ENCODE peak calls at places on chromosomes 12 and 14, in five cellular contexts. One of them, this sample, is unnamed. For H3K36me3, the result is how much of the 10 kb centered on the place peaks cover.

GRCh38 chr14:67428501-67429031 is 16.6 kb upstream of the PLEK2 start:
- DNase-seq in heart left ventricle: no peak
- DNase-seq in breast epithelium: no peak
- DNase-seq in IMR-90: peak
- DNase-seq in esophagus muscularis mucosa: no peak
- DNase-seq in this sample: peak

GRCh38 chr12:108232565-108232964 is 103.5 kb downstream of the WSCD2 start:
- DNase-seq in IMR-90: no peak
- DNase-seq in esophagus muscularis mucosa: no peak
- DNase-seq in heart left ventricle: no peak
- DNase-seq in breast epithelium: no peak
- DNase-seq in this sample: no peak

GRCh38 chr12:121798807-121799174 is 5.0 kb upstream of the SETD1B start:
- DNase-seq in breast epithelium: no peak
- DNase-seq in esophagus muscularis mucosa: no peak
- DNase-seq in heart left ventricle: peak
- DNase-seq in IMR-90: no peak
- DNase-seq in this sample: no peak

GRCh38 chr14:84891414-84891813 is 638.5 kb upstream of the FLRT2 start:
- DNase-seq in heart left ventricle: no peak
- DNase-seq in breast epithelium: no peak
- DNase-seq in esophagus muscularis mucosa: no peak
- DNase-seq in IMR-90: no peak
- DNase-seq in this sample: no peak

GRCh38 chr14:72752034-72752412 is 141.9 kb downstream of the DPF3 start:
- DNase-seq in esophagus muscularis mucosa: peak
- DNase-seq in breast epithelium: no peak
- DNase-seq in IMR-90: no peak
- DNase-seq in heart left ventricle: no peak
- DNase-seq in this sample: no peak

GRCh38 chr14:95516554-95517209 is at the start of gene SYNE3:
- DNase-seq in heart left ventricle: peak
- DNase-seq in IMR-90: no peak
- DNase-seq in esophagus muscularis mucosa: no peak
- DNase-seq in breast epithelium: no peak
- DNase-seq in this sample: peak

GRCh38 chr12:120117961-120118709 is 1.6 kb upstream of the RAB35 start:
- DNase-seq in breast epithelium: no peak
- DNase-seq in esophagus muscularis mucosa: no peak
- DNase-seq in heart left ventricle: peak
- DNase-seq in IMR-90: peak
- DNase-seq in this sample: peak

GRCh38 chr12:26135010-26135420 is 10.2 kb upstream of the BHLHE41 start:
- DNase-seq in IMR-90: no peak
- DNase-seq in breast epithelium: no peak
- DNase-seq in esophagus muscularis mucosa: no peak
- DNase-seq in heart left ventricle: no peak
- DNase-seq in this sample: no peak

GRCh38 chr14:86915416-86915815 is 1077.6 kb downstream of the GALC start:
- DNase-seq in IMR-90: peak
- DNase-seq in breast epithelium: no peak
- DNase-seq in esophagus muscularis mucosa: no peak
- DNase-seq in heart left ventricle: no peak
- DNase-seq in this sample: no peak

GRCh38 chr12:118052324-118053070 is 8.5 kb downstream of the WSB2 start:
- DNase-seq in breast epithelium: peak
- DNase-seq in esophagus muscularis mucosa: no peak
- DNase-seq in heart left ventricle: peak
- DNase-seq in IMR-90: peak
- DNase-seq in this sample: peak

GRCh38 chr12:57772429-57773322 is at the start of gene EEF1AKMT3:
- DNase-seq in heart left ventricle: peak
- DNase-seq in breast epithelium: peak
- DNase-seq in esophagus muscularis mucosa: no peak
- DNase-seq in IMR-90: peak
- DNase-seq in this sample: peak

GRCh38 chr14:31122098-31122611 is 85.4 kb downstream of the HECTD1 start:
- DNase-seq in breast epithelium: no peak
- DNase-seq in IMR-90: peak
- DNase-seq in heart left ventricle: no peak
- DNase-seq in esophagus muscularis mucosa: no peak
- DNase-seq in this sample: no peak

GRCh38 chr12:5648692-5649338 is 216.9 kb downstream of the NTF3 start:
- DNase-seq in heart left ventricle: no peak
- DNase-seq in IMR-90: peak
- DNase-seq in esophagus muscularis mucosa: no peak
- DNase-seq in breast epithelium: no peak
- DNase-seq in this sample: no peak

GRCh38 chr14:90179357-90179756 is 77.0 kb upstream of the PSMC1 start:
- DNase-seq in heart left ventricle: no peak
- DNase-seq in IMR-90: no peak
- DNase-seq in esophagus muscularis mucosa: no peak
- DNase-seq in breast epithelium: no peak
- DNase-seq in this sample: peak

GRCh38 chr14:35078082-35078481 is 32.0 kb downstream of the FAM177A1 start:
- DNase-seq in esophagus muscularis mucosa: no peak
- DNase-seq in IMR-90: no peak
- DNase-seq in breast epithelium: no peak
- DNase-seq in heart left ventricle: no peak
- DNase-seq in this sample: no peak

GRCh38 chr12:67320614-67321305 is 51.6 kb downstream of the CAND1 start:
- DNase-seq in heart left ventricle: no peak
- DNase-seq in breast epithelium: no peak
- DNase-seq in IMR-90: peak
- DNase-seq in esophagus muscularis mucosa: no peak
- DNase-seq in this sample: no peak

GRCh38 chr14:53954551-53955233 is 1.9 kb downstream of the BMP4 start:
- DNase-seq in breast epithelium: no peak
- DNase-seq in heart left ventricle: peak
- DNase-seq in esophagus muscularis mucosa: no peak
- DNase-seq in IMR-90: peak
- DNase-seq in this sample: peak

GRCh38 chr14:94288610-94289465 is 4.2 kb downstream of the SERPINA10 start:
- DNase-seq in esophagus muscularis mucosa: no peak
- DNase-seq in heart left ventricle: no peak
- DNase-seq in IMR-90: no peak
- DNase-seq in breast epithelium: no peak
- DNase-seq in this sample: no peak

GRCh38 chr12:19775241-19775640 is 335.9 kb downstream of the AEBP2 start:
- DNase-seq in esophagus muscularis mucosa: no peak
- DNase-seq in breast epithelium: no peak
- DNase-seq in IMR-90: no peak
- DNase-seq in heart left ventricle: no peak
- DNase-seq in this sample: no peak

GRCh38 chr12:6273931-6274687 is 36.4 kb upstream of the PLEKHG6 start:
- DNase-seq in esophagus muscularis mucosa: no peak
- DNase-seq in breast epithelium: no peak
- DNase-seq in IMR-90: no peak
- DNase-seq in heart left ventricle: peak
- DNase-seq in this sample: no peak

GRCh38 chr12:15928870-15929571 is 17.9 kb downstream of the DERA start:
- DNase-seq in IMR-90: no peak
- DNase-seq in esophagus muscularis mucosa: no peak
- DNase-seq in heart left ventricle: peak
- DNase-seq in breast epithelium: no peak
- DNase-seq in this sample: no peak

GRCh38 chr12:64039285-64039871 is 182.7 kb downstream of the KICS2 start:
- DNase-seq in esophagus muscularis mucosa: peak
- DNase-seq in IMR-90: peak
- DNase-seq in heart left ventricle: no peak
- DNase-seq in breast epithelium: no peak
- DNase-seq in this sample: no peak
- H3K4me3 ChIP-seq in esophagus muscularis mucosa: no peak
- H3K4me3 ChIP-seq in IMR-90: no peak
- H3K4me3 ChIP-seq in heart left ventricle: no peak
- H3K4me3 ChIP-seq in breast epithelium: no peak
- H3K4me3 ChIP-seq in this sample: no peak

GRCh38 chr12:132781938-132782337 is 20.3 kb upstream of the ANKLE2 start:
- DNase-seq in heart left ventricle: no peak
- DNase-seq in esophagus muscularis mucosa: no peak
- DNase-seq in IMR-90: no peak
- DNase-seq in breast epithelium: no peak
- DNase-seq in this sample: no peak

GRCh38 chr12:132777614-132778013 is 16.0 kb upstream of the ANKLE2 start:
- DNase-seq in heart left ventricle: no peak
- DNase-seq in IMR-90: no peak
- DNase-seq in esophagus muscularis mucosa: no peak
- DNase-seq in breast epithelium: no peak
- DNase-seq in this sample: no peak

GRCh38 chr12:132776816-132777568 is 15.4 kb upstream of the ANKLE2 start:
- DNase-seq in breast epithelium: peak
- DNase-seq in esophagus muscularis mucosa: no peak
- DNase-seq in IMR-90: peak
- DNase-seq in heart left ventricle: peak
- DNase-seq in this sample: no peak

GRCh38 chr12:132783917-132784531 is 22.4 kb upstream of the ANKLE2 start:
- DNase-seq in IMR-90: no peak
- DNase-seq in breast epithelium: no peak
- DNase-seq in esophagus muscularis mucosa: no peak
- DNase-seq in heart left ventricle: no peak
- DNase-seq in this sample: no peak

DNA sequence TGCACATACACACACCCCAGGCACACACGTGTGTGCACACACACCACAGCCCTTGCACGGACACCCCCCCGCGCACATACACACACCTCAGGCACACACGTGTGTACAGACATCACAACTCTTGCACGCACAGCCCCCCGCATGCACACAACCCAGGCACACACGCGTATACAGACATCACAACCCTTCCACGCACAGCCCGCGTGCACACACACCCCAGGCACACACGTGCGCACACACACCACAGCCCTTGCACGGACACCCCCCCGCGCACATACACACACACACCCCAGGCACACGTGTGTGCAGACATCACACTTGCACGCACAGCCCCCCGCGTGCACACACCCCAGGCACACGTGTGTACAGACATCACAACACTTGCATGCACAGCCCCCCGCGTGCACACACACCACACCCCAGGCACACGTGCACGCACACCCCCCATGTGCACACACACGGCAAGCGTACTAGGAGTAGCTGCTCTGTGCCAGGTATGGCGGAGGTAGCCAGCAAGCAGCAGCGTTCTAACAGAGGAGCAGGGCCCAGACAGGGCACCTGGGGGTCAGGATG is 18.2 kb upstream of the ANKLE2 start:
- DNase-seq in esophagus muscularis mucosa: no peak
- DNase-seq in breast epithelium: no peak
- DNase-seq in heart left ventricle: no peak
- DNase-seq in IMR-90: no peak
- DNase-seq in this sample: no peak
- H3K36me3 ChIP-seq in esophagus muscularis mucosa: half or more
- H3K36me3 ChIP-seq in breast epithelium: under half
- H3K36me3 ChIP-seq in heart left ventricle: under half
- H3K36me3 ChIP-seq in IMR-90: half or more
- H3K36me3 ChIP-seq in this sample: under half

GRCh38 chr12:46364300-46364696 is 8.3 kb downstream of the SLC38A2 start:
- DNase-seq in heart left ventricle: no peak
- DNase-seq in breast epithelium: no peak
- DNase-seq in esophagus muscularis mucosa: no peak
- DNase-seq in IMR-90: no peak
- DNase-seq in this sample: no peak

GRCh38 chr12:46363582-46364299 is 8.8 kb downstream of the SLC38A2 start:
- DNase-seq in breast epithelium: no peak
- DNase-seq in IMR-90: no peak
- DNase-seq in heart left ventricle: no peak
- DNase-seq in esophagus muscularis mucosa: no peak
- DNase-seq in this sample: no peak

GRCh38 chr12:46365951-46366379 is 6.6 kb downstream of the SLC38A2 start:
- DNase-seq in esophagus muscularis mucosa: no peak
- DNase-seq in heart left ventricle: no peak
- DNase-seq in IMR-90: no peak
- DNase-seq in breast epithelium: no peak
- DNase-seq in this sample: no peak

GRCh38 chr12:46366771-46367170 is 5.8 kb downstream of the SLC38A2 start:
- DNase-seq in heart left ventricle: no peak
- DNase-seq in breast epithelium: no peak
- DNase-seq in IMR-90: no peak
- DNase-seq in esophagus muscularis mucosa: no peak
- DNase-seq in this sample: no peak

DNA sequence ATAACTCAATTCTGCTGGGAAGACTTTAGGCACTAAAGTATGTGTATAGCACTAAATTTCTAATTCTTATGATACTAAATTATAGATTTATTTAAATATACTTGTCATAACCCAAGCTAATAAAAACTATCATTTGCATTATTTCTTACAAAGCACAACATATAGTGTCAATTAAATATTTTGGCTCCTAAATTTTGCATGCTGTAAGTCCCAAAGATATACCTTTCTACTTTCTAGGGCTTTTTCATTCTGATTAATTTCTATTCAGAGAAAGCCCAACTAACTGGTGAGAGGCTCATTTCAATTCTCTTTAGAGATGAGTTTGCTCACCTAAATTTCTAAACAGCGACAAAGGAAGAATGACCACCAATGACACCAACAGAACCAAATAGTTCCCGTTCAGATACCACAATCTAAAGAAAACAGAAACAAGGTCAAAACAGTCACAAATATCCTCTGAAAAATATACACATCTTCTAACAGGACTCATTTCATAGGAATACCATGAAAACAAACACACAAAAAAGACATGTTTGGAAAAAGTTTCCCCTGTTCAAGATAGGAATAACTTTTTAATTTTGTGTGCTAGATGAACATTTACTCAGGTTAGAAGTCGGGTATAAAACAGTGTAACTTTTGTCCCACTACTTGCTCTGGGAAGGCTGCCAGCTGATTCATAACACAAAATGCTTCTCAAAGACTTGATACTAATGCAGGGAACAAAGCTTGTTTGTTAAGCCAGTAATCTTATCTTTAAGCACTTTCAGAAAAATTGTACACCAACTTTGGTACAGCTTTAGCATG is 7.6 kb downstream of the SLC38A2 start:
- DNase-seq in heart left ventricle: no peak
- DNase-seq in IMR-90: peak
- DNase-seq in breast epithelium: no peak
- DNase-seq in esophagus muscularis mucosa: no peak
- DNase-seq in this sample: peak
- TF ChIP-seq POLR2A in heart left ventricle: no peak
- TF ChIP-seq POLR2A in IMR-90: peak
- TF ChIP-seq POLR2A in breast epithelium: no peak
- TF ChIP-seq POLR2A in esophagus muscularis mucosa: no peak
- TF ChIP-seq POLR2A in this sample: no peak

DNA sequence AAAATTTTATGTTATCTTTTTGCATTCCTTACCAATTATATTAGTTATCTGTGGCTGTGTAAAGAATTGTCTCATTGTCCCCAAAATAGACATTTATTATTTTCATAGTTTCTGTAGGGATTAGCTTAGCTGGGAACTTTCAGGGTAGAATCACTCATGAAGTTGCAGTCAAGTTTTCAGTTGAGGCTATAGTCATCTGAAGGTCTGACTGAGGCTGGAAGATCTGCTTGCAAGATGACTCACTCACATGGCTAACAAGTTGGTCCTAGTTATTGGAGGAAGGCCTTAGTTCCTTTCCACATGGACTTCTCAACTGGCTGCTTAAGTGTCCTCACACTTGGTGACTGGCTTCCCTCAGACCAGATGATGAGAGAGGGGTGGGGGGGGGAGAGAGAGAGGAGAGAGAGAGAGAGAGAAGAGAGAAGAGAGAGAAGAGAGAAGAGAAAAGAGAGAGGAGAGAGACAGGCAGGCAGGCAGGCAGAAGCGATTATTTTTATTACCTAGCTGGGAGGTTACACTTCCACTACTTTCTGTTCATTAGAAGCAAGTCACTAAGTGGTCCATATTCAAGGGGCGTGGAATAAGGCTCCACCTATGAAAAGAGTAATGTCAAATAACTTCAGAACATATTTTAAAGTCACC is 6.4 kb downstream of the AP5M1 start:
- DNase-seq in heart left ventricle: no peak
- DNase-seq in breast epithelium: no peak
- DNase-seq in esophagus muscularis mucosa: no peak
- DNase-seq in IMR-90: peak
- DNase-seq in this sample: no peak
- H3K4me3 ChIP-seq in heart left ventricle: no peak
- H3K4me3 ChIP-seq in breast epithelium: no peak
- H3K4me3 ChIP-seq in esophagus muscularis mucosa: no peak
- H3K4me3 ChIP-seq in IMR-90: no peak
- H3K4me3 ChIP-seq in this sample: no peak